ENCODE peak calls at places on chromosomes 12 and 14, in four cellular contexts. B, R, D and Q are unnamed samples.

GRCh38 chr14:61188936-61189808 is 92.0 kb downstream of the TMEM30B start:
- DNase-seq in D (no peak), R (peak), B (peak), Q (peak)

GRCh38 chr14:77498984-77499527 is 440 bp upstream of the ISM2 start:
- DNase-seq in R (no peak), B (peak), D (no peak), Q (no peak)

GRCh38 chr12:106584104-106585064 is 1.6 kb downstream of the RFX4 start:
- DNase-seq in B (no peak), D (no peak), R (no peak), Q (no peak)

GRCh38 chr12:52769946-52770345 is 7.2 kb downstream of the KRT76 start:
- DNase-seq in B (no peak), D (no peak), R (no peak), Q (no peak)

GRCh38 chr12:80946591-80946990 is 8.9 kb upstream of the LIN7A start:
- DNase-seq in R (no peak), D (no peak), B (no peak), Q (no peak)

GRCh38 chr14:74478996-74479635 is 14.0 kb downstream of the NPC2 start:
- DNase-seq in R (no peak), D (no peak), B (no peak), Q (no peak)

GRCh38 chr14:67357583-67358354 is 1.8 kb downstream of the ATP6V1D start:
- DNase-seq in B (no peak), D (no peak), R (no peak), Q (no peak)

GRCh38 chr12:105382771-105383632 is 52.5 kb downstream of the C12orf75 start:
- DNase-seq in B (peak), D (no peak), R (peak), Q (no peak)

GRCh38 chr14:99774526-99775307 is 18.5 kb upstream of the EML1 start:
- DNase-seq in D (no peak), R (no peak), B (no peak), Q (no peak)

GRCh38 chr14:69354383-69355154 is 43.5 kb downstream of the ERH start:
- DNase-seq in R (no peak), D (no peak), B (peak), Q (peak)

GRCh38 chr12:130104596-130105253 is 57.5 kb upstream of the FZD10 start:
- DNase-seq in R (no peak), B (no peak), D (no peak), Q (no peak)

GRCh38 chr12:57793920-57794319 is 11.3 kb downstream of the TSFM start:
- DNase-seq in R (peak), B (no peak), D (no peak), Q (no peak)

GRCh38 chr14:28635387-28635786 is 131.2 kb upstream of the FOXG1 start:
- DNase-seq in D (no peak), R (no peak), B (no peak), Q (no peak)

GRCh38 chr14:55136868-55137785 is 8.1 kb downstream of the LGALS3 start:
- DNase-seq in R (no peak), D (no peak), B (no peak), Q (no peak)

GRCh38 chr14:101221549-101222160 is 318.1 kb upstream of the RTL1 start:
- DNase-seq in B (no peak), R (no peak), D (no peak), Q (no peak)

GRCh38 chr14:71430321-71431168 is 501.7 kb upstream of the RGS6 start:
- DNase-seq in R (no peak), D (no peak), B (peak), Q (no peak)

GRCh38 chr14:55913324-55914035 is 204.7 kb upstream of the PELI2 start:
- DNase-seq in D (no peak), R (no peak), B (no peak), Q (no peak)

GRCh38 chr14:32217301-32217700 is 14.2 kb upstream of the RNU6-8 start:
- DNase-seq in R (no peak), B (no peak), D (no peak), Q (no peak)

GRCh38 chr12:8681129-8681902 is 16.5 kb upstream of the RIMKLB start:
- DNase-seq in R (no peak), D (no peak), B (no peak), Q (no peak)

GRCh38 chr12:91854725-91855124 is 290.9 kb downstream of the BTG1 start:
- DNase-seq in D (no peak), B (no peak), R (no peak), Q (no peak)

GRCh38 chr12:51591020-51591901 is at the start of gene SCN8A:
- DNase-seq in R (peak), B (peak), D (peak), Q (peak)

GRCh38 chr12:124422570-124423523 is 128.0 kb downstream of the RFLNA start:
- DNase-seq in B (no peak), D (no peak), R (peak), Q (no peak)

GRCh38 chr14:63562414-63562813 is 19.2 kb upstream of the PPP2R5E start:
- DNase-seq in B (no peak), R (no peak), D (no peak), Q (no peak)

GRCh38 chr14:38527502-38527878 is 271.6 kb upstream of the CLEC14A start:
- DNase-seq in D (no peak), B (no peak), R (no peak), Q (no peak)